ENCODE peak calls at places on chromosomes 13 and 19, in five cellular contexts. Y is pancreas, R is IMR-90, A is bronchial epithelial cell, L is heart right ventricle. T is an unnamed sample.

GRCh38 chr13:73765651-73766384 is 368.4 kb downstream of the KLF12 start:
- DNase-seq in L (peak; percentile 80), A (peak; percentile 15), Y (peak; percentile 71), R (peak; percentile 58), T (peak; percentile 71)

GRCh38 chr13:99756281-99756680 is 215.3 kb downstream of the ZIC5 start:
- DNase-seq in R (no peak), L (no peak), Y (no peak), A (no peak), T (no peak)

GRCh38 chr13:45446181-45446580 is 18.6 kb upstream of the COG3 start:
- DNase-seq in Y (no peak), R (peak; percentile 51), L (no peak), A (peak; percentile 24), T (no peak)

GRCh38 chr13:39297664-39298171 is 259.5 kb downstream of the NHLRC3 start:
- DNase-seq in A (no peak), Y (no peak), L (no peak), R (peak; percentile 24), T (no peak)

GRCh38 chr19:28258794-28259193 is 954.2 kb downstream of the UQCRFS1 start:
- DNase-seq in A (no peak), L (no peak), R (no peak), Y (no peak), T (no peak)

GRCh38 chr19:43634516-43634876 is 5.2 kb downstream of the CADM4 start:
- DNase-seq in L (no peak), A (no peak), R (no peak), Y (no peak), T (no peak)

GRCh38 chr19:45406165-45406956 is at the start of gene POLR1G:
- DNase-seq in Y (peak; percentile 77), A (peak; percentile 81), R (peak; percentile 75), L (peak; percentile 77), T (peak; percentile 59)

GRCh38 chr13:75754936-75755335 is 118.8 kb downstream of the LMO7 start:
- DNase-seq in Y (no peak), R (no peak), L (no peak), A (no peak), T (no peak)

GRCh38 chr13:112351825-112352224 is 24.3 kb upstream of the SPACA7 start:
- DNase-seq in L (no peak), Y (no peak), A (no peak), R (no peak), T (no peak)

GRCh38 chr13:26758496-26759155 is 2.0 kb downstream of the GPR12 start:
- DNase-seq in R (no peak), A (no peak), L (no peak), Y (no peak), T (no peak)
- H3K27me3 ChIP-seq in R (peaks cover 40% of the 10 kb centered on the region), A (peaks cover 29% of the 10 kb centered on the region), L (peaks cover 43% of the 10 kb centered on the region), Y (peaks cover 3% of the 10 kb centered on the region), T (peaks cover 47% of the 10 kb centered on the region)

GRCh38 chr13:33445476-33445875 is 159.9 kb upstream of the STARD13 start:
- DNase-seq in Y (no peak), L (no peak), R (no peak), A (no peak), T (no peak)
- TF ChIP-seq CTCF in Y (no peak), L (no peak), R (no peak), A (no peak), T (no peak)

DNA sequence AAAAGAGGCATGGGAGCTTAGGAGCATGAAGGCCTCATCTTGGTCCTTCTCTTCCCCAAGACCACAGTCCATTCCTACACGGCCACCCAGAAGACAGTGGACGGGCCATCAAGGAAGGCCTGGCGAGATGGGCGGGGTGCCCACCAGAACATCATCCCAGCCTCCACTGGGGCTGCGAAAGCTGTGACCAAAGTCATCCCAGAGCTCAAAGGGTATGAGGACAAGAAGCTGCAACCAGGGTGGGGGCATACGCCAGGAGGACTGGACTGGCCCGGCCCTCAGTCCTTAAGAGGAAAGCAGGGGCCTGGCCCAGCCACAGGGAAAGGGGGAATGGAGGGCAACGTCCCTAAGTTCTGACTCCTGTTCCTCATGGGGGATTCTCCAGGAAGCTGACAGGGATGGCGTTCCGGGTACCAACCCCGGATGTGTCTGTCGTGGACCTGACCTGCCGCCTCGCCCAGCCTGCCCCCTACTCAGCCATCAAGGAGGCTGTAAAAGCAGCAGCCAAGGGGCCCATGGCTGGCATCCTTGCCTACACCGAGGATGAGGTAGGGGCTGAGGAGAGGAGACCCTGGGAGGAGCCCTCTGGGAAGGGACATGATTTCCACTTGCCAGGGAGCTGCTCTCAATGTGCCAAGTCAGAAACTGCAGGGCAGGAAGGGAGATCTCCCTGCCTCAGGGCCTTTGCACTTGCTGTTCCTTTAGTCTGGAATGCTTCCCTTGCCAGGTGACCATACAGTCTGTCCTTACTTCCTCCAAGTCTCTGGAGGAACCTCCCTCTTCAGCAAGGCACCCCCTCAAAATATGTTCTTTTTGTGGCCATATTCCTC is 1.9 kb upstream of the TMEM147 start:
- DNase-seq in R (no peak), L (no peak), A (no peak), Y (no peak), T (no peak)
- H3K27me3 ChIP-seq in R (no peaks in the 10 kb centered on the region), L (no peaks in the 10 kb centered on the region), A (no peaks in the 10 kb centered on the region), Y (no peaks in the 10 kb centered on the region), T (no peaks in the 10 kb centered on the region)

GRCh38 chr19:54299515-54299914 is 13.5 kb downstream of the LILRA5 start:
- DNase-seq in L (no peak), A (no peak), R (no peak), Y (no peak), T (no peak)

GRCh38 chr19:54294539-54294938 is 13.6 kb upstream of the LILRB2 start:
- DNase-seq in L (no peak), A (no peak), R (no peak), Y (no peak), T (no peak)

GRCh38 chr19:54298357-54299125 is 14.4 kb downstream of the LILRA5 start:
- DNase-seq in L (no peak), Y (no peak), A (no peak), R (no peak), T (no peak)

GRCh38 chr19:54299126-54299498 is 13.9 kb downstream of the LILRA5 start:
- DNase-seq in R (no peak), L (no peak), Y (no peak), A (no peak), T (no peak)

DNA sequence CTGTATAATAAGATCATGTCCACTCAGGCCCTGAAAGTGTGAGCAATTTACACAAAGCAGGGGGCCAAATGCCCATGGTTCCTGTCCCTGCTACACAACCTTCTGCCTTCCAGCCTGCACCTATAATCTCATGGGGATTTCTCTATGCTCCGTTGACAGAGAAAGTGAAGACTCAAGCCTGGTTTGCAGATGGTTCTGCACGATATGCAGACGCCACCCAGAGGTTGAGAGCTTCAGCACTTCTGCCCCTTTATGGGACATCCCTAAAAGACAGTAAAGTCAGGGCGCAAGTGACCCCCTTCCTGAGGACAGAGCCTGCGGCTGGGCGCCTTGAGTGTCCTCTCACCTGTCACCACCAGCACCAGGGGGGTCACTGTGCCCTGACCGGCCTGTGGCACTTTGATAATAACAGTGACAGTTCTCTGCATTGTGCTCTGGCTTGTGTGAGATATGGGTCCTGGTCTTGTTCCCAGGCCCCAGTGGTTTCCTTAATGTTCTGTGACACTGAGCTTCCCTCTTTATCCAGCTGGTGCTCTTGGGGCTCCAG is 15.1 kb downstream of the LILRA5 start:
- DNase-seq in Y (no peak), L (no peak), A (no peak), R (no peak), T (no peak)
- TF ChIP-seq CTCF in Y (no peak), L (peak; percentile 16), A (no peak), R (no peak), T (no peak)

GRCh38 chr19:5273782-5274181 is 66.8 kb downstream of the PTPRS start:
- DNase-seq in L (no peak), R (no peak), Y (no peak), A (peak; percentile 12), T (no peak)
- H3K27me3 ChIP-seq in L (no peaks in the 10 kb centered on the region), R (no peaks in the 10 kb centered on the region), Y (no peaks in the 10 kb centered on the region), A (no peaks in the 10 kb centered on the region), T (no peaks in the 10 kb centered on the region)

DNA sequence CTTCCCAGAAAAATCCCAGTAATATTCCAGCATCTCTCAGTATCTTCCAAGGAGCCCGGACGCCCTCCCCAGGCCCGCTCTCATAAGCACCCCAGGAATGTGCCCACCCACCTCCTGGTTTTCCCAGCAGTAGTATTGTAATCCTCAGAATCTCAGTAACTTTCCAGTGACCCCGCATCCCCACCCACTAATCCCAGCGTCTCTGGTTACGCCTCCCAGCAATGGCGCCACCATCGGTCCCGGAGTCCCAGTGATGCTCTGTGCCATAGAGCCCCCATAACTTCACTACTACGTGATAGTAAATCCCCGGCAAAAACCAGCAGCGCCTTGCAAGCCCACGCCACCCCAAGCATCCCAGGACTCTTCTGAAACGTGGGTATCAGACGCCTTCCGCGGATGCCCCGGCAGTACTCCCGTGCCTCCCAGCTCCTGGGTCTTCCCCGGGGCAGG is 961 bp upstream of the PNPLA6 start:
- DNase-seq in Y (peak; percentile 40), R (peak; percentile 87), A (peak; percentile 43), L (no peak), T (no peak)
- TF ChIP-seq CTCF in Y (no peak), R (peak; percentile 60), A (no peak), L (no peak), T (no peak)

GRCh38 chr19:49064768-49065611 is at the start of gene NTF4:
- DNase-seq in R (no peak), L (no peak), A (peak; percentile 47), Y (no peak), T (no peak)
- H3K27me3 ChIP-seq in R (peaks cover 41% of the 10 kb centered on the region), L (peaks cover 15% of the 10 kb centered on the region), A (no peaks in the 10 kb centered on the region), Y (no peaks in the 10 kb centered on the region), T (peaks cover 57% of the 10 kb centered on the region)

GRCh38 chr19:39543477-39543857 is 3.5 kb upstream of the EID2 start:
- DNase-seq in L (no peak), Y (no peak), R (no peak), A (peak; percentile 97), T (no peak)

GRCh38 chr19:39539165-39539518 is 819 bp downstream of the EID2 start:
- DNase-seq in L (no peak), R (peak; percentile 54), Y (no peak), A (peak; percentile 44), T (no peak)

GRCh38 chr19:39542198-39542597 is 2.2 kb upstream of the EID2 start:
- DNase-seq in R (no peak), L (no peak), A (no peak), Y (no peak), T (no peak)

GRCh38 chr19:39539519-39540332 is at the start of gene EID2:
- DNase-seq in L (peak; percentile 96), Y (peak; percentile 91), A (peak; percentile 80), R (peak; percentile 93), T (peak; percentile 89)

GRCh38 chr19:39540333-39540673 is 342 bp upstream of the EID2 start:
- DNase-seq in A (no peak), L (no peak), Y (no peak), R (no peak), T (no peak)
- TF ChIP-seq CTCF in A (no peak), L (no peak), Y (no peak), R (no peak), T (peak; percentile 91)

DNA sequence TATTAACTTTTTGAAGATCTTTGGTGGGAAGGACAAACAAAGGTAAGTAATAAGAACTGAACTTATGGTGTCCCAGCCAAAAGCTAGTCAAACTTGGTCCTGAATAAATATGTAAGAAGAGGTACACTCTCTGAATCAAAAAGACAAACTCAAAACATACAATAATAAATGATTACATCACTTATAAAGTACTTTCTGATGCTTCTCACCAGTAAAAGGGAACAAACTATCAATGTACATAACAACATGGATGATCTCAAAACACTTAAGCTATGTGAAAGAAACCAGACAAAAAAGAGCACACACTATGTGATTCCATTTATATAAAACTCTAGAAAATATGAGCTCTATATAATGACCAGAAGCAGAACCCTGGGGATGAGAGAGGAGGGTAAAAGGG is 138.3 kb downstream of the VWA8 start:
- DNase-seq in Y (no peak), R (no peak), A (no peak), L (no peak), T (no peak)
- H3K27me3 ChIP-seq in Y (no peaks in the 10 kb centered on the region), R (no peaks in the 10 kb centered on the region), A (no peaks in the 10 kb centered on the region), L (no peaks in the 10 kb centered on the region), T (no peaks in the 10 kb centered on the region)